ENCODE peak calls at places on chromosomes 13 and 19, in six cellular contexts. E is IMR-90, K is dorsolateral prefrontal cortex, W is body of pancreas, D is HFF-Myc, P is progenitor cell of endocrine pancreas. Q is an unnamed sample.

GRCh38 chr13:87087741-87088140 is 583.4 kb upstream of the SLITRK5 start:
- DNase-seq in W (no peak), P (no peak), E (peak), D (no peak), K (no peak), Q (no peak)

GRCh38 chr19:40601061-40601973 is at the start of gene LTBP4:
- DNase-seq in W (peak), P (no peak), D (no peak), E (no peak), K (peak), Q (peak)

GRCh38 chr13:25330541-25330940 is 29.1 kb downstream of the NUP58 start:
- DNase-seq in W (no peak), E (peak), K (no peak), P (no peak), D (no peak), Q (no peak)

GRCh38 chr13:87907202-87907601 is 236.0 kb downstream of the SLITRK5 start:
- DNase-seq in W (no peak), P (no peak), K (no peak), E (no peak), D (no peak), Q (no peak)

GRCh38 chr13:94620286-94620896 is 18.7 kb downstream of the GPR180 start:
- DNase-seq in E (peak), P (no peak), W (peak), D (no peak), K (no peak), Q (no peak)

GRCh38 chr19:40933025-40933424 is 51.0 kb upstream of the CYP2A7 start:
- DNase-seq in W (no peak), D (no peak), P (no peak), K (no peak), E (no peak), Q (no peak)

GRCh38 chr19:32129141-32129540 is 216.3 kb upstream of the ZNF507 start:
- DNase-seq in W (no peak), E (no peak), P (no peak), K (peak), D (no peak), Q (no peak)

GRCh38 chr19:51422053-51422448 is 4.6 kb upstream of the SIGLEC10 start:
- DNase-seq in P (peak), W (peak), D (peak), E (peak), K (peak), Q (peak)

GRCh38 chr19:48170817-48171347 is 402 bp downstream of the ZSWIM9 start:
- DNase-seq in P (peak), D (no peak), E (no peak), W (no peak), K (no peak), Q (no peak)

GRCh38 chr19:52660981-52661380 is 22.8 kb upstream of the ZNF83 start:
- DNase-seq in K (no peak), P (no peak), D (no peak), W (no peak), E (peak), Q (no peak)

GRCh38 chr13:45349438-45349837 is 8.5 kb upstream of the TPT1 start:
- DNase-seq in W (no peak), E (peak), K (no peak), P (no peak), D (no peak), Q (no peak)

GRCh38 chr19:3547301-3547731 is 8.3 kb downstream of the TEKTIP1 start:
- DNase-seq in P (no peak), E (no peak), D (no peak), W (no peak), K (no peak), Q (no peak)

DNA sequence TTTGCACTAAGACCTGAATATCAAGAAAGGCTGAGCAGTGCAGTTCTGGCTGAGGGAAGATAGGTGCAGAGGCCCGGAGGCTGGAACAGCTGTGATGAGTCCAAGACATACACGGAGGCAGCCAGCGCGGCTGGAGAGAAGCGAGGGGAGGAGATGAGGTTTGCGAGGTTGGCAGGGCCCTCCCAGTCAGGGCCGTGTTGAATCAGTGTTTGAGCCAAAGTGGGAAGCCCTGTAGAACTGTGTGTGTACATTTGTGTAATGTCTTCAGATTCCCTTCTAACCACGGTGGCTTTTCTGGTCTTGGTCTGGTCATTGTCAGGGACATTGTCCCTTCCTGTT is 34.9 kb downstream of the PAK4 start:
- DNase-seq in P (no peak), K (no peak), D (no peak), E (peak), W (peak), Q (no peak)
- TF ChIP-seq CTCF in P (no peak), K (no peak), D (no peak), E (no peak), W (no peak), Q (no peak)

DNA sequence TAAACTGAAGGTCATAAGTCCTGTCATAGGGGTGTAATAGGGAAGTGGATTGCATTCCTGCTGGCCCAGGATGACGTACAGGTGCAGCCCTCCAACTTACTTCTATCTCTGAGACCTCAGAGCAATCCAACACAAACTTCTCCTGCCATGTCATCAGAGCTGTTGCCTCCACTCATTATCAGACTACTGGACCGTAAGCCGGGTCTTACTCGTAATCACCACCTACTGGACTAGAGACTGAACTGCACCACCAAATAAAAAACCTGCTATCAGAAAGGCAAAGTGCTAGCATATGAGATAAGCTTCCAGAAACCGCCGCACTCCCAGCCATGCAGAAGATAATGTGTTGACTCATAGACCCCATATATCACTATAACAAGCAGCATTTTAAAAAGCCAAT is 102.1 kb downstream of the SLITRK1 start:
- DNase-seq in K (no peak), W (peak), P (no peak), D (peak), E (peak), Q (no peak)
- TF ChIP-seq CTCF in K (no peak), W (peak), P (peak), D (peak), E (peak), Q (no peak)

GRCh38 chr19:49592486-49593232 is 1.7 kb downstream of the PRR12 start:
- DNase-seq in W (peak), D (no peak), E (no peak), K (no peak), P (no peak), Q (no peak)

GRCh38 chr19:49591731-49592485 is 926 bp downstream of the PRR12 start:
- DNase-seq in W (peak), P (no peak), K (peak), D (no peak), E (peak), Q (peak)

GRCh38 chr19:49589391-49589790 is 1.6 kb upstream of the PRR12 start:
- DNase-seq in E (no peak), D (no peak), W (no peak), P (no peak), K (no peak), Q (no peak)

GRCh38 chr19:49590071-49590970 is 661 bp upstream of the PRR12 start:
- DNase-seq in E (peak), D (peak), P (peak), K (peak), W (peak), Q (peak)

GRCh38 chr19:49590971-49591730 is at the start of gene PRR12:
- DNase-seq in D (no peak), K (peak), P (peak), W (peak), E (peak), Q (peak)
- TF ChIP-seq CTCF in D (no peak), K (peak), P (no peak), W (no peak), E (no peak), Q (no peak)

GRCh38 chr19:18603255-18603957 is 3.2 kb downstream of the CRLF1 start:
- DNase-seq in W (no peak), E (no peak), P (no peak), K (no peak), D (no peak), Q (peak)
- TF ChIP-seq CTCF in W (peak), E (no peak), P (peak), K (no peak), D (no peak), Q (no peak)

GRCh38 chr13:41389580-41389979 is 67.8 kb upstream of the RGCC start:
- DNase-seq in K (no peak), W (no peak), E (no peak), D (no peak), P (no peak), Q (no peak)

GRCh38 chr13:41386206-41386605 is 71.1 kb upstream of the RGCC start:
- DNase-seq in D (no peak), E (no peak), K (no peak), W (no peak), P (no peak), Q (no peak)

GRCh38 chr13:41388143-41388881 is 69.0 kb upstream of the RGCC start:
- DNase-seq in P (no peak), D (no peak), W (peak), E (no peak), K (no peak), Q (no peak)

GRCh38 chr13:41383400-41383799 is 72.3 kb downstream of the NAA16 start:
- DNase-seq in D (no peak), W (no peak), P (no peak), E (peak), K (no peak), Q (no peak)

GRCh38 chr13:41384749-41385503 is 72.4 kb upstream of the RGCC start:
- DNase-seq in K (no peak), E (peak), W (no peak), P (no peak), D (no peak), Q (no peak)
- TF ChIP-seq CTCF in K (peak), E (peak), W (peak), P (peak), D (peak), Q (peak)

GRCh38 chr13:52169839-52170238 is 10.4 kb upstream of the NEK3 start:
- DNase-seq in D (no peak), P (no peak), K (no peak), W (no peak), E (no peak), Q (no peak)
- TF ChIP-seq CTCF in D (no peak), P (no peak), K (no peak), W (no peak), E (no peak), Q (no peak)

DNA sequence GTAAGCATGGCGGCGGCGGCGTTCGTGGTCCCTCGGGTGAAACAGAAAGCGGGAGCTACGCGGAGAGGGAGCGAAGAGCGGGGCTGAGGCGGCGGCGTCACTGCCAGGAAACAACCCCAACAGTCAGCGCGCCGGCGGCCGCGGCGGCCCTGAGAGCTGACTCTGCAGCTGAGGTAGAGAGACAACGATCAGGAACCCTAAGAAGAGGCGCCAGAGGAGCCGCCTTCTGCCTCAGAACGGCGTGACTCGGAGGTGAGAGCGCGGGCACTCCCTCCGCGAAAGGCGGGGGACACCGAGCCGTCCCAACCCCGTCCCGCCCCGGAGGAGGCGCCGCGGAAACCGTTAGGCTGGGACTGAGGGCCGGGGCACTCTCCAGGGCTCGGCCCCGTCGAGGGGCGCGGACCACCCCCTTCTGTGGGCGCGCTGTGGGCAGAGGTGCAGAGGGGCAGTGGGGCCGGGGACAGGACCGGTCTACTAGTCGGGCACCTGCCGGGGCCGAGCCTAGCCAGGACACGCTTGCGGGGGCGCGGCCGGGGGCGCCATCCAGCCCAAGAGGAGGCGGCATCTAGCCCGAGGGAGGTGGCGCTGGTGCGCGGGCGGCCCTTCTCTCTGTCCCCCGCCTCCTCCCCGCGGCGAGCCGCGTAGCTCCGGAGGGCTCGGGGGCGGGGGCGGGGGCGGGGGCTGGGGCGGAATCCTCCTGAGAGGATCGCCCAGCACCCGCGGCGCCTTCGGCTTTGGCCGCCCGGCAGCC is 389 bp downstream of the FNDC3A start:
- DNase-seq in E (peak), W (peak), P (peak), D (peak), K (peak), Q (peak)
- TF ChIP-seq CTCF in E (no peak), W (no peak), P (peak), D (no peak), K (peak), Q (no peak)